ENCODE peak calls at places on chromosomes 4 and X, in nine cellular contexts. One of them, this sample, is unnamed.

GRCh38 chrX:98068210-98068609 is 1184.5 kb downstream of the RPA4 start:
- DNase-seq in smooth muscle cell of the brain vasculature: peak
- DNase-seq in heart right ventricle: no peak
- DNase-seq in neural crest cell: no peak
- DNase-seq in activated CD4-positive, alpha-beta T cell treated with anti-CD3 and anti-CD28 coated beads for 1 hour: no peak
- DNase-seq in T-helper 1 cell: no peak
- DNase-seq in HFFc6: peak
- DNase-seq in COR-L47: no peak
- DNase-seq in activated naive CD8-positive, alpha-beta T cell treated with anti-CD3 and anti-CD28 coated beads, Interleukin-2, amount 50 U/mL, for 16 hours: no peak
- DNase-seq in this sample: no peak

GRCh38 chrX:8868906-8869305 is 67.7 kb upstream of the FAM9A start:
- DNase-seq in smooth muscle cell of the brain vasculature: no peak
- DNase-seq in activated CD4-positive, alpha-beta T cell treated with anti-CD3 and anti-CD28 coated beads for 1 hour: no peak
- DNase-seq in T-helper 1 cell: no peak
- DNase-seq in neural crest cell: no peak
- DNase-seq in heart right ventricle: no peak
- DNase-seq in activated naive CD8-positive, alpha-beta T cell treated with anti-CD3 and anti-CD28 coated beads, Interleukin-2, amount 50 U/mL, for 16 hours: no peak
- DNase-seq in COR-L47: no peak
- DNase-seq in HFFc6: peak
- DNase-seq in this sample: peak

GRCh38 chr4:93842512-93843252 is 14.1 kb downstream of the ATOH1 start:
- DNase-seq in activated naive CD8-positive, alpha-beta T cell treated with anti-CD3 and anti-CD28 coated beads, Interleukin-2, amount 50 U/mL, for 16 hours: no peak
- DNase-seq in neural crest cell: no peak
- DNase-seq in T-helper 1 cell: no peak
- DNase-seq in COR-L47: no peak
- DNase-seq in HFFc6: no peak
- DNase-seq in smooth muscle cell of the brain vasculature: no peak
- DNase-seq in heart right ventricle: no peak
- DNase-seq in activated CD4-positive, alpha-beta T cell treated with anti-CD3 and anti-CD28 coated beads for 1 hour: no peak
- DNase-seq in this sample: no peak

GRCh38 chrX:113868169-113868568 is 715.7 kb upstream of the HTR2C start:
- DNase-seq in heart right ventricle: no peak
- DNase-seq in neural crest cell: no peak
- DNase-seq in COR-L47: no peak
- DNase-seq in activated naive CD8-positive, alpha-beta T cell treated with anti-CD3 and anti-CD28 coated beads, Interleukin-2, amount 50 U/mL, for 16 hours: no peak
- DNase-seq in HFFc6: no peak
- DNase-seq in smooth muscle cell of the brain vasculature: no peak
- DNase-seq in T-helper 1 cell: no peak
- DNase-seq in activated CD4-positive, alpha-beta T cell treated with anti-CD3 and anti-CD28 coated beads for 1 hour: no peak
- DNase-seq in this sample: no peak

GRCh38 chr4:160835789-160836188 is 1328.0 kb downstream of the FSTL5 start:
- DNase-seq in neural crest cell: no peak
- DNase-seq in T-helper 1 cell: no peak
- DNase-seq in HFFc6: no peak
- DNase-seq in COR-L47: no peak
- DNase-seq in heart right ventricle: no peak
- DNase-seq in activated CD4-positive, alpha-beta T cell treated with anti-CD3 and anti-CD28 coated beads for 1 hour: no peak
- DNase-seq in activated naive CD8-positive, alpha-beta T cell treated with anti-CD3 and anti-CD28 coated beads, Interleukin-2, amount 50 U/mL, for 16 hours: no peak
- DNase-seq in smooth muscle cell of the brain vasculature: no peak
- DNase-seq in this sample: no peak

GRCh38 chr4:152382057-152382785 is 153.7 kb downstream of the FBXW7 start:
- DNase-seq in smooth muscle cell of the brain vasculature: no peak
- DNase-seq in COR-L47: no peak
- DNase-seq in activated CD4-positive, alpha-beta T cell treated with anti-CD3 and anti-CD28 coated beads for 1 hour: no peak
- DNase-seq in HFFc6: no peak
- DNase-seq in neural crest cell: no peak
- DNase-seq in T-helper 1 cell: no peak
- DNase-seq in heart right ventricle: no peak
- DNase-seq in activated naive CD8-positive, alpha-beta T cell treated with anti-CD3 and anti-CD28 coated beads, Interleukin-2, amount 50 U/mL, for 16 hours: no peak
- DNase-seq in this sample: peak

GRCh38 chrX:69137371-69137881 is 27.8 kb downstream of the PJA1 start:
- DNase-seq in activated CD4-positive, alpha-beta T cell treated with anti-CD3 and anti-CD28 coated beads for 1 hour: no peak
- DNase-seq in heart right ventricle: no peak
- DNase-seq in T-helper 1 cell: no peak
- DNase-seq in neural crest cell: peak
- DNase-seq in COR-L47: no peak
- DNase-seq in smooth muscle cell of the brain vasculature: no peak
- DNase-seq in HFFc6: no peak
- DNase-seq in activated naive CD8-positive, alpha-beta T cell treated with anti-CD3 and anti-CD28 coated beads, Interleukin-2, amount 50 U/mL, for 16 hours: no peak
- DNase-seq in this sample: peak

GRCh38 chr4:23934915-23935314 is 45.1 kb upstream of the PPARGC1A start:
- DNase-seq in T-helper 1 cell: no peak
- DNase-seq in activated CD4-positive, alpha-beta T cell treated with anti-CD3 and anti-CD28 coated beads for 1 hour: no peak
- DNase-seq in smooth muscle cell of the brain vasculature: peak
- DNase-seq in COR-L47: no peak
- DNase-seq in heart right ventricle: peak
- DNase-seq in activated naive CD8-positive, alpha-beta T cell treated with anti-CD3 and anti-CD28 coated beads, Interleukin-2, amount 50 U/mL, for 16 hours: no peak
- DNase-seq in neural crest cell: no peak
- DNase-seq in HFFc6: no peak
- DNase-seq in this sample: peak

GRCh38 chr4:71456841-71457240 is 118.0 kb downstream of the SLC4A4 start:
- DNase-seq in neural crest cell: no peak
- DNase-seq in HFFc6: peak
- DNase-seq in activated CD4-positive, alpha-beta T cell treated with anti-CD3 and anti-CD28 coated beads for 1 hour: no peak
- DNase-seq in COR-L47: peak
- DNase-seq in heart right ventricle: no peak
- DNase-seq in activated naive CD8-positive, alpha-beta T cell treated with anti-CD3 and anti-CD28 coated beads, Interleukin-2, amount 50 U/mL, for 16 hours: no peak
- DNase-seq in smooth muscle cell of the brain vasculature: peak
- DNase-seq in T-helper 1 cell: no peak
- DNase-seq in this sample: peak

GRCh38 chrX:39638526-39638925 is 459.2 kb downstream of the BCOR start:
- DNase-seq in activated naive CD8-positive, alpha-beta T cell treated with anti-CD3 and anti-CD28 coated beads, Interleukin-2, amount 50 U/mL, for 16 hours: no peak
- DNase-seq in neural crest cell: no peak
- DNase-seq in HFFc6: no peak
- DNase-seq in heart right ventricle: no peak
- DNase-seq in activated CD4-positive, alpha-beta T cell treated with anti-CD3 and anti-CD28 coated beads for 1 hour: no peak
- DNase-seq in smooth muscle cell of the brain vasculature: no peak
- DNase-seq in COR-L47: no peak
- DNase-seq in T-helper 1 cell: no peak
- DNase-seq in this sample: no peak

GRCh38 chrX:13254076-13254785 is 65.6 kb downstream of the ATXN3L start:
- DNase-seq in heart right ventricle: no peak
- DNase-seq in neural crest cell: no peak
- DNase-seq in COR-L47: no peak
- DNase-seq in activated naive CD8-positive, alpha-beta T cell treated with anti-CD3 and anti-CD28 coated beads, Interleukin-2, amount 50 U/mL, for 16 hours: no peak
- DNase-seq in HFFc6: peak
- DNase-seq in T-helper 1 cell: no peak
- DNase-seq in smooth muscle cell of the brain vasculature: no peak
- DNase-seq in activated CD4-positive, alpha-beta T cell treated with anti-CD3 and anti-CD28 coated beads for 1 hour: no peak
- DNase-seq in this sample: peak

GRCh38 chr4:168573870-168574269 is 77.0 kb downstream of the PALLD start:
- DNase-seq in smooth muscle cell of the brain vasculature: no peak
- DNase-seq in HFFc6: no peak
- DNase-seq in heart right ventricle: no peak
- DNase-seq in neural crest cell: no peak
- DNase-seq in COR-L47: no peak
- DNase-seq in activated CD4-positive, alpha-beta T cell treated with anti-CD3 and anti-CD28 coated beads for 1 hour: no peak
- DNase-seq in activated naive CD8-positive, alpha-beta T cell treated with anti-CD3 and anti-CD28 coated beads, Interleukin-2, amount 50 U/mL, for 16 hours: no peak
- DNase-seq in T-helper 1 cell: no peak
- DNase-seq in this sample: no peak

GRCh38 chr4:2793578-2793919 is 664 bp downstream of the SH3BP2 start:
- DNase-seq in smooth muscle cell of the brain vasculature: no peak
- DNase-seq in activated CD4-positive, alpha-beta T cell treated with anti-CD3 and anti-CD28 coated beads for 1 hour: no peak
- DNase-seq in T-helper 1 cell: no peak
- DNase-seq in neural crest cell: no peak
- DNase-seq in activated naive CD8-positive, alpha-beta T cell treated with anti-CD3 and anti-CD28 coated beads, Interleukin-2, amount 50 U/mL, for 16 hours: no peak
- DNase-seq in HFFc6: peak
- DNase-seq in heart right ventricle: peak
- DNase-seq in COR-L47: no peak
- DNase-seq in this sample: peak

GRCh38 chr4:15037923-15038541 is 35.8 kb downstream of the CPEB2 start:
- DNase-seq in smooth muscle cell of the brain vasculature: no peak
- DNase-seq in heart right ventricle: no peak
- DNase-seq in neural crest cell: no peak
- DNase-seq in COR-L47: no peak
- DNase-seq in activated CD4-positive, alpha-beta T cell treated with anti-CD3 and anti-CD28 coated beads for 1 hour: no peak
- DNase-seq in T-helper 1 cell: no peak
- DNase-seq in activated naive CD8-positive, alpha-beta T cell treated with anti-CD3 and anti-CD28 coated beads, Interleukin-2, amount 50 U/mL, for 16 hours: no peak
- DNase-seq in HFFc6: no peak
- DNase-seq in this sample: no peak

GRCh38 chr4:110371016-110371795 is 104.7 kb upstream of the ENPEP start:
- DNase-seq in activated CD4-positive, alpha-beta T cell treated with anti-CD3 and anti-CD28 coated beads for 1 hour: no peak
- DNase-seq in T-helper 1 cell: no peak
- DNase-seq in smooth muscle cell of the brain vasculature: no peak
- DNase-seq in HFFc6: no peak
- DNase-seq in neural crest cell: no peak
- DNase-seq in COR-L47: no peak
- DNase-seq in activated naive CD8-positive, alpha-beta T cell treated with anti-CD3 and anti-CD28 coated beads, Interleukin-2, amount 50 U/mL, for 16 hours: no peak
- DNase-seq in heart right ventricle: no peak
- DNase-seq in this sample: no peak

GRCh38 chr4:185847352-185848078 is 35.5 kb upstream of the SORBS2 start:
- DNase-seq in T-helper 1 cell: no peak
- DNase-seq in activated naive CD8-positive, alpha-beta T cell treated with anti-CD3 and anti-CD28 coated beads, Interleukin-2, amount 50 U/mL, for 16 hours: no peak
- DNase-seq in COR-L47: no peak
- DNase-seq in HFFc6: peak
- DNase-seq in heart right ventricle: peak
- DNase-seq in smooth muscle cell of the brain vasculature: no peak
- DNase-seq in activated CD4-positive, alpha-beta T cell treated with anti-CD3 and anti-CD28 coated beads for 1 hour: no peak
- DNase-seq in neural crest cell: no peak
- DNase-seq in this sample: peak

GRCh38 chrX:119990409-119990994 is 47.0 kb upstream of the NKAP start:
- DNase-seq in HFFc6: no peak
- DNase-seq in neural crest cell: no peak
- DNase-seq in activated CD4-positive, alpha-beta T cell treated with anti-CD3 and anti-CD28 coated beads for 1 hour: no peak
- DNase-seq in activated naive CD8-positive, alpha-beta T cell treated with anti-CD3 and anti-CD28 coated beads, Interleukin-2, amount 50 U/mL, for 16 hours: no peak
- DNase-seq in COR-L47: no peak
- DNase-seq in heart right ventricle: no peak
- DNase-seq in T-helper 1 cell: no peak
- DNase-seq in smooth muscle cell of the brain vasculature: no peak
- DNase-seq in this sample: no peak

This sample was measured in HCEC 1CT.